ENCODE peak calls at places on chromosomes 13 and 19, in nine cellular contexts. B, V, Q, X, M, W, I, U and N are unnamed samples.
A peak's percentile ranks its signal among the peaks of the same experiment; 100 is the strongest.

GRCh38 chr19:10353793-10354391 is 14.5 kb upstream of the ICAM3 start:
- DNase-seq in B (peak; percentile 19), V (peak; percentile 41), Q (peak; percentile 45), X (peak; percentile 37), M (no peak), W (no peak), I (no peak), U (peak; percentile 15), N (no peak)

GRCh38 chr19:43595605-43595998 is 332 bp downstream of the IRGQ start:
- DNase-seq in B (no peak), V (no peak), Q (no peak), X (no peak), M (no peak), W (no peak), I (no peak), U (no peak), N (no peak)

GRCh38 chr13:38570706-38571105 is 116.2 kb upstream of the FREM2 start:
- DNase-seq in B (no peak), V (no peak), Q (no peak), X (peak; percentile 55), M (no peak), W (no peak), I (no peak), U (no peak), N (no peak)

GRCh38 chr19:53868091-53868891 is 608 bp downstream of the MYADM start:
- DNase-seq in B (peak; percentile 58), V (peak; percentile 44), Q (no peak), X (peak; percentile 36), M (peak; percentile 19), W (no peak), I (no peak), U (peak; percentile 69), N (no peak)

GRCh38 chr19:14089662-14090508 is 666 bp downstream of the SAMD1 start:
- DNase-seq in B (peak; percentile 34), V (peak; percentile 64), Q (peak; percentile 30), X (peak; percentile 79), M (peak; percentile 56), W (peak; percentile 18), I (no peak), U (peak; percentile 67), N (no peak)

GRCh38 chr13:50280538-50280937 is 265.3 kb downstream of the KCNRG start:
- DNase-seq in B (no peak), V (no peak), Q (no peak), X (no peak), M (no peak), W (no peak), I (no peak), U (no peak), N (no peak)

GRCh38 chr13:20101467-20102316 is 59.2 kb downstream of the GJA3 start:
- DNase-seq in B (no peak), V (no peak), Q (no peak), X (peak; percentile 20), M (no peak), W (no peak), I (no peak), U (no peak), N (no peak)

GRCh38 chr19:9139609-9140158 is 513 bp upstream of the ZNF317 start:
- DNase-seq in B (no peak), V (peak; percentile 17), Q (no peak), X (no peak), M (no peak), W (no peak), I (no peak), U (no peak), N (no peak)

GRCh38 chr19:1004204-1004802 is 4.1 kb downstream of the GRIN3B start:
- DNase-seq in B (no peak), V (no peak), Q (no peak), X (no peak), M (no peak), W (no peak), I (no peak), U (no peak), N (no peak)

GRCh38 chr19:32916969-32917611 is 47.5 kb upstream of the SLC7A9 start:
- DNase-seq in B (no peak), V (peak; percentile 16), Q (no peak), X (no peak), M (no peak), W (no peak), I (no peak), U (peak; percentile 3), N (no peak)

GRCh38 chr19:44948763-44949374 is 3.0 kb downstream of the APOC2 start:
- DNase-seq in B (no peak), V (peak; percentile 42), Q (no peak), X (no peak), M (no peak), W (no peak), I (no peak), U (no peak), N (no peak)

GRCh38 chr19:8252922-8253589 is 43.9 kb downstream of the CERS4 start:
- DNase-seq in B (peak; percentile 80), V (peak; percentile 73), Q (peak; percentile 72), X (peak; percentile 77), M (peak; percentile 87), W (peak; percentile 84), I (peak; percentile 36), U (peak; percentile 82), N (peak; percentile 76)

GRCh38 chr13:47696677-47697076 is 304.4 kb downstream of the SUCLA2 start:
- DNase-seq in B (no peak), V (no peak), Q (no peak), X (no peak), M (no peak), W (no peak), I (no peak), U (no peak), N (no peak)

GRCh38 chr13:45367995-45368394 is 27.0 kb upstream of the TPT1 start:
- DNase-seq in B (no peak), V (no peak), Q (no peak), X (peak; percentile 36), M (no peak), W (no peak), I (no peak), U (no peak), N (no peak)

GRCh38 chr19:29104605-29105241 is 108.2 kb downstream of the UQCRFS1 start:
- DNase-seq in B (no peak), V (no peak), Q (no peak), X (no peak), M (no peak), W (no peak), I (no peak), U (no peak), N (no peak)

GRCh38 chr13:61824168-61824567 is 408.5 kb upstream of the PCDH20 start:
- DNase-seq in B (no peak), V (no peak), Q (no peak), X (no peak), M (no peak), W (no peak), I (no peak), U (no peak), N (no peak)

GRCh38 chr13:97264663-97265062 is 42.5 kb downstream of the MBNL2 start:
- DNase-seq in B (no peak), V (no peak), Q (no peak), X (no peak), M (no peak), W (no peak), I (no peak), U (no peak), N (no peak)

GRCh38 chr19:1970806-1971502 is 30.0 kb downstream of the CSNK1G2 start:
- DNase-seq in B (no peak), V (no peak), Q (no peak), X (no peak), M (no peak), W (no peak), I (no peak), U (no peak), N (no peak)

GRCh38 chr19:18596752-18597157 is 8.2 kb downstream of the REX1BD start:
- DNase-seq in B (no peak), V (no peak), Q (no peak), X (no peak), M (no peak), W (no peak), I (no peak), U (peak; percentile 35), N (no peak)

GRCh38 chr19:55370305-55370988 is at the start of gene IL11:
- DNase-seq in B (no peak), V (peak; percentile 51), Q (no peak), X (peak; percentile 74), M (no peak), W (no peak), I (no peak), U (no peak), N (no peak)